ENCODE peak calls at places on chromosomes 16 and 17, in nine cellular contexts. One of them, this sample, is unnamed.

GRCh38 chr17:5608696-5609095 is 24.4 kb upstream of the NLRP1 start:
- DNase-seq in GM20000: no peak
- DNase-seq in islet precursor cell: no peak
- DNase-seq in GM23248: no peak
- DNase-seq in OCI-M1: no peak
- DNase-seq in ACHN: no peak
- DNase-seq in cardiac muscle cell: no peak
- DNase-seq in PC-9: no peak
- DNase-seq in neural progenitor cell: no peak
- DNase-seq in this sample: no peak

GRCh38 chr17:80069886-80070177 is 31.5 kb upstream of the GAA start:
- DNase-seq in GM20000: no peak
- DNase-seq in islet precursor cell: no peak
- DNase-seq in GM23248: peak
- DNase-seq in OCI-M1: no peak
- DNase-seq in ACHN: no peak
- DNase-seq in cardiac muscle cell: no peak
- DNase-seq in PC-9: no peak
- DNase-seq in neural progenitor cell: no peak
- DNase-seq in this sample: no peak

GRCh38 chr17:17645961-17646360 is 35.3 kb upstream of the RAI1 start:
- DNase-seq in GM20000: no peak
- DNase-seq in islet precursor cell: no peak
- DNase-seq in GM23248: peak
- DNase-seq in OCI-M1: no peak
- DNase-seq in ACHN: no peak
- DNase-seq in cardiac muscle cell: no peak
- DNase-seq in PC-9: no peak
- DNase-seq in neural progenitor cell: no peak
- DNase-seq in this sample: no peak

GRCh38 chr17:43553501-43554018 is 7.4 kb upstream of the ETV4 start:
- DNase-seq in GM20000: no peak
- DNase-seq in islet precursor cell: no peak
- DNase-seq in GM23248: no peak
- DNase-seq in OCI-M1: no peak
- DNase-seq in ACHN: no peak
- DNase-seq in cardiac muscle cell: no peak
- DNase-seq in PC-9: no peak
- DNase-seq in neural progenitor cell: peak
- DNase-seq in this sample: no peak

GRCh38 chr16:81094771-81095251 is 1.4 kb downstream of the GCSH start:
- DNase-seq in GM20000: no peak
- DNase-seq in islet precursor cell: no peak
- DNase-seq in GM23248: peak
- DNase-seq in OCI-M1: peak
- DNase-seq in ACHN: peak
- DNase-seq in cardiac muscle cell: no peak
- DNase-seq in PC-9: no peak
- DNase-seq in neural progenitor cell: no peak
- DNase-seq in this sample: peak

GRCh38 chr17:79804856-79805696 is 8.2 kb upstream of the CBX8 start:
- DNase-seq in GM20000: no peak
- DNase-seq in islet precursor cell: no peak
- DNase-seq in GM23248: no peak
- DNase-seq in OCI-M1: no peak
- DNase-seq in ACHN: no peak
- DNase-seq in cardiac muscle cell: no peak
- DNase-seq in PC-9: no peak
- DNase-seq in neural progenitor cell: no peak
- DNase-seq in this sample: no peak

GRCh38 chr16:87086575-87086974 is 230.6 kb downstream of the C16orf95 start:
- DNase-seq in GM20000: no peak
- DNase-seq in islet precursor cell: no peak
- DNase-seq in GM23248: peak
- DNase-seq in OCI-M1: no peak
- DNase-seq in ACHN: no peak
- DNase-seq in cardiac muscle cell: no peak
- DNase-seq in PC-9: no peak
- DNase-seq in neural progenitor cell: no peak
- DNase-seq in this sample: no peak

GRCh38 chr16:28992496-28992895 is 7.6 kb downstream of the LAT start:
- DNase-seq in GM20000: no peak
- DNase-seq in islet precursor cell: no peak
- DNase-seq in GM23248: no peak
- DNase-seq in OCI-M1: no peak
- DNase-seq in ACHN: no peak
- DNase-seq in cardiac muscle cell: no peak
- DNase-seq in PC-9: no peak
- DNase-seq in neural progenitor cell: no peak
- DNase-seq in this sample: no peak

GRCh38 chr16:11612110-11612981 is 25.6 kb upstream of the LITAF start:
- DNase-seq in GM20000: peak
- DNase-seq in islet precursor cell: peak
- DNase-seq in GM23248: no peak
- DNase-seq in OCI-M1: peak
- DNase-seq in ACHN: no peak
- DNase-seq in cardiac muscle cell: no peak
- DNase-seq in PC-9: peak
- DNase-seq in neural progenitor cell: no peak
- DNase-seq in this sample: peak

GRCh38 chr16:16075463-16076399 is 126.3 kb downstream of the ABCC1 start:
- DNase-seq in GM20000: no peak
- DNase-seq in islet precursor cell: no peak
- DNase-seq in GM23248: no peak
- DNase-seq in OCI-M1: no peak
- DNase-seq in ACHN: no peak
- DNase-seq in cardiac muscle cell: no peak
- DNase-seq in PC-9: no peak
- DNase-seq in neural progenitor cell: no peak
- DNase-seq in this sample: peak

GRCh38 chr16:79823644-79824043 is 223.1 kb upstream of the MAF start:
- DNase-seq in GM20000: no peak
- DNase-seq in islet precursor cell: no peak
- DNase-seq in GM23248: no peak
- DNase-seq in OCI-M1: no peak
- DNase-seq in ACHN: no peak
- DNase-seq in cardiac muscle cell: no peak
- DNase-seq in PC-9: no peak
- DNase-seq in neural progenitor cell: no peak
- DNase-seq in this sample: no peak

GRCh38 chr17:79739148-79740062 is 8.7 kb downstream of the ENPP7 start:
- DNase-seq in GM20000: no peak
- DNase-seq in islet precursor cell: no peak
- DNase-seq in GM23248: peak
- DNase-seq in OCI-M1: no peak
- DNase-seq in ACHN: peak
- DNase-seq in cardiac muscle cell: no peak
- DNase-seq in PC-9: peak
- DNase-seq in neural progenitor cell: no peak
- DNase-seq in this sample: peak

GRCh38 chr17:51508048-51508447 is 247.7 kb downstream of the UTP18 start:
- DNase-seq in GM20000: no peak
- DNase-seq in islet precursor cell: no peak
- DNase-seq in GM23248: no peak
- DNase-seq in OCI-M1: no peak
- DNase-seq in ACHN: no peak
- DNase-seq in cardiac muscle cell: no peak
- DNase-seq in PC-9: no peak
- DNase-seq in neural progenitor cell: no peak
- DNase-seq in this sample: no peak

GRCh38 chr17:76934561-76935320 is 66.5 kb downstream of the MGAT5B start:
- DNase-seq in GM20000: no peak
- DNase-seq in islet precursor cell: peak
- DNase-seq in GM23248: no peak
- DNase-seq in OCI-M1: no peak
- DNase-seq in ACHN: no peak
- DNase-seq in cardiac muscle cell: no peak
- DNase-seq in PC-9: no peak
- DNase-seq in neural progenitor cell: no peak
- DNase-seq in this sample: no peak

GRCh38 chr16:14510939-14511797 is 118.9 kb downstream of the PARN start:
- DNase-seq in GM20000: no peak
- DNase-seq in islet precursor cell: peak
- DNase-seq in GM23248: peak
- DNase-seq in OCI-M1: no peak
- DNase-seq in ACHN: peak
- DNase-seq in cardiac muscle cell: no peak
- DNase-seq in PC-9: no peak
- DNase-seq in neural progenitor cell: no peak
- DNase-seq in this sample: no peak

GRCh38 chr17:17313350-17313991 is 10.3 kb downstream of the NT5M start:
- DNase-seq in GM20000: peak
- DNase-seq in islet precursor cell: peak
- DNase-seq in GM23248: peak
- DNase-seq in OCI-M1: peak
- DNase-seq in ACHN: peak
- DNase-seq in cardiac muscle cell: peak
- DNase-seq in PC-9: no peak
- DNase-seq in neural progenitor cell: peak
- DNase-seq in this sample: peak

GRCh38 chr17:34542700-34543336 is 36.6 kb upstream of the TMEM132E start:
- DNase-seq in GM20000: peak
- DNase-seq in islet precursor cell: no peak
- DNase-seq in GM23248: peak
- DNase-seq in OCI-M1: peak
- DNase-seq in ACHN: peak
- DNase-seq in cardiac muscle cell: peak
- DNase-seq in PC-9: no peak
- DNase-seq in neural progenitor cell: peak
- DNase-seq in this sample: peak

GRCh38 chr16:5430598-5430997 is 333.0 kb upstream of the EEF2KMT start:
- DNase-seq in GM20000: no peak
- DNase-seq in islet precursor cell: no peak
- DNase-seq in GM23248: no peak
- DNase-seq in OCI-M1: no peak
- DNase-seq in ACHN: no peak
- DNase-seq in cardiac muscle cell: no peak
- DNase-seq in PC-9: no peak
- DNase-seq in neural progenitor cell: no peak
- DNase-seq in this sample: peak

GRCh38 chr16:88049020-88049419 is 97.8 kb downstream of the BANP start:
- DNase-seq in GM20000: no peak
- DNase-seq in islet precursor cell: no peak
- DNase-seq in GM23248: no peak
- DNase-seq in OCI-M1: no peak
- DNase-seq in ACHN: no peak
- DNase-seq in cardiac muscle cell: no peak
- DNase-seq in PC-9: no peak
- DNase-seq in neural progenitor cell: no peak
- DNase-seq in this sample: no peak

GRCh38 chr16:58264961-58265479 is 29.8 kb downstream of the PRSS54 start:
- DNase-seq in GM20000: no peak
- DNase-seq in islet precursor cell: peak
- DNase-seq in GM23248: peak
- DNase-seq in OCI-M1: peak
- DNase-seq in ACHN: peak
- DNase-seq in cardiac muscle cell: no peak
- DNase-seq in PC-9: peak
- DNase-seq in neural progenitor cell: no peak
- DNase-seq in this sample: peak

GRCh38 chr16:82366462-82366861 is 196.4 kb upstream of the MPHOSPH6 start:
- DNase-seq in GM20000: no peak
- DNase-seq in islet precursor cell: no peak
- DNase-seq in GM23248: no peak
- DNase-seq in OCI-M1: no peak
- DNase-seq in ACHN: no peak
- DNase-seq in cardiac muscle cell: no peak
- DNase-seq in PC-9: no peak
- DNase-seq in neural progenitor cell: no peak
- DNase-seq in this sample: no peak

GRCh38 chr16:84795338-84796053 is 24.3 kb upstream of the CRISPLD2 start:
- DNase-seq in GM20000: no peak
- DNase-seq in islet precursor cell: no peak
- DNase-seq in GM23248: peak
- DNase-seq in OCI-M1: no peak
- DNase-seq in ACHN: peak
- DNase-seq in cardiac muscle cell: no peak
- DNase-seq in PC-9: no peak
- DNase-seq in neural progenitor cell: no peak
- DNase-seq in this sample: no peak

GRCh38 chr16:89867918-89868317 is 5.5 kb upstream of the TCF25 start:
- DNase-seq in GM20000: no peak
- DNase-seq in islet precursor cell: peak
- DNase-seq in GM23248: peak
- DNase-seq in OCI-M1: no peak
- DNase-seq in ACHN: no peak
- DNase-seq in cardiac muscle cell: no peak
- DNase-seq in PC-9: no peak
- DNase-seq in neural progenitor cell: no peak
- DNase-seq in this sample: no peak

GRCh38 chr17:44921122-44921882 is 6.0 kb upstream of the GFAP start:
- DNase-seq in GM20000: no peak
- DNase-seq in islet precursor cell: peak
- DNase-seq in GM23248: no peak
- DNase-seq in OCI-M1: no peak
- DNase-seq in ACHN: no peak
- DNase-seq in cardiac muscle cell: peak
- DNase-seq in PC-9: no peak
- DNase-seq in neural progenitor cell: peak
- DNase-seq in this sample: no peak

GRCh38 chr16:31842864-31843263 is 30.7 kb upstream of the ZNF267 start:
- DNase-seq in GM20000: no peak
- DNase-seq in islet precursor cell: no peak
- DNase-seq in GM23248: no peak
- DNase-seq in OCI-M1: no peak
- DNase-seq in ACHN: no peak
- DNase-seq in cardiac muscle cell: no peak
- DNase-seq in PC-9: no peak
- DNase-seq in neural progenitor cell: no peak
- DNase-seq in this sample: no peak

GRCh38 chr16:57802635-57803412 is 533 bp upstream of the KIFC3 start:
- DNase-seq in GM20000: no peak
- DNase-seq in islet precursor cell: peak
- DNase-seq in GM23248: no peak
- DNase-seq in OCI-M1: no peak
- DNase-seq in ACHN: no peak
- DNase-seq in cardiac muscle cell: no peak
- DNase-seq in PC-9: no peak
- DNase-seq in neural progenitor cell: peak
- DNase-seq in this sample: peak